ENCODE peak calls at places on chromosome 9, in four cellular contexts. V, D, X and Y are unnamed samples.

GRCh38 chr9:126304207-126304945 is 22.3 kb upstream of the MVB12B start:
- DNase-seq in V (no peak), D (no peak), X (no peak), Y (no peak)

GRCh38 chr9:81894891-81895290 is 33.3 kb upstream of the SPATA31D4 start:
- DNase-seq in V (no peak), D (no peak), X (no peak), Y (peak)

GRCh38 chr9:29285818-29286217 is 1712.5 kb upstream of the C9orf72 start:
- DNase-seq in V (peak), D (no peak), X (no peak), Y (peak)

GRCh38 chr9:124295097-124295794 is 37.5 kb downstream of the NEK6 start:
- DNase-seq in V (no peak), D (no peak), X (no peak), Y (no peak)

GRCh38 chr9:81113408-81114124 is 575.8 kb downstream of the TLE1 start:
- DNase-seq in V (peak), D (no peak), X (no peak), Y (no peak)

GRCh38 chr9:35649431-35650340 is 1.0 kb downstream of the SIT1 start:
- DNase-seq in V (peak), D (no peak), X (no peak), Y (no peak)

GRCh38 chr9:89996717-89997116 is 391.9 kb downstream of the GADD45G start:
- DNase-seq in V (no peak), D (no peak), X (no peak), Y (peak)

GRCh38 chr9:100098241-100098886 is 436 bp downstream of the ERP44 start:
- DNase-seq in V (peak), D (peak), X (no peak), Y (peak)

GRCh38 chr9:116204252-116204882 is 50.8 kb downstream of the PAPPA start:
- DNase-seq in V (no peak), D (no peak), X (no peak), Y (no peak)

GRCh38 chr9:35852876-35853865 is 17.0 kb downstream of the OR13J1 start:
- DNase-seq in V (no peak), D (no peak), X (no peak), Y (no peak)

GRCh38 chr9:97554566-97555075 is 53.2 kb downstream of the TMOD1 start:
- DNase-seq in V (no peak), D (no peak), X (no peak), Y (no peak)

GRCh38 chr9:81566074-81566698 is 123.2 kb downstream of the TLE1 start:
- DNase-seq in V (no peak), D (no peak), X (no peak), Y (no peak)

GRCh38 chr9:93818795-93819472 is 136.2 kb downstream of the BARX1 start:
- DNase-seq in V (no peak), D (no peak), X (no peak), Y (no peak)

GRCh38 chr9:20558609-20559016 is 63.7 kb downstream of the MLLT3 start:
- DNase-seq in V (peak), D (peak), X (peak), Y (peak)

GRCh38 chr9:114282507-114282906 is 40.4 kb upstream of the ORM1 start:
- DNase-seq in V (no peak), D (peak), X (no peak), Y (peak)
- TF ChIP-seq CTCF in V (no peak), D (no peak), X (no peak), Y (no peak)

GRCh38 chr9:8115570-8115969 is 316.0 kb upstream of the DMAC1 start:
- DNase-seq in V (peak), D (no peak), X (no peak), Y (no peak)

GRCh38 chr9:8114826-8115225 is 315.2 kb upstream of the DMAC1 start:
- DNase-seq in V (no peak), D (no peak), X (no peak), Y (no peak)
- TF ChIP-seq CTCF in V (no peak), D (no peak), X (no peak), Y (no peak)

GRCh38 chr9:110140276-110140675 is 67.7 kb downstream of the C9orf152 start:
- DNase-seq in V (no peak), D (no peak), X (no peak), Y (peak)
- TF ChIP-seq CTCF in V (no peak), D (peak), X (no peak), Y (no peak)

DNA sequence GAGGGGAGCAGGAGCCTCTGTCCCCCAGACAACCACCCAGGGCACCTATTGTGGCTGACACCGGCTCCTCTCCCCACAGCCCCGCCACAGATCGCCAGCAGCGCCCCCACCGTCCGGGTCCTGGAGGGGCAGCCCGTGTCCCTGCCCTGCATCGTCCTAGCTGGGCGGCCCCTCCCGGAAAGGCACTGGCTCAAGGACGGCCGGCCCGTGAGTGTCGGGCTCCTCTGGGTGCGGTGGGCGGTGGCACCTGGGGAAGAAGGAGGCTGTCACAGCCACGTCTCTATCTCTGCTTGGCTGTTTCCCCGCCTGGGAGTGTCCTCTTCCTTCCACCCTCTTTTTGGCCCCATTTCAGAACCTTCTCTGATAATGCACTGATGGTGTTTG is 55.1 kb downstream of the HMCN2 start:
- DNase-seq in V (no peak), D (no peak), X (no peak), Y (peak)
- TF ChIP-seq CTCF in V (peak), D (peak), X (peak), Y (no peak)

DNA sequence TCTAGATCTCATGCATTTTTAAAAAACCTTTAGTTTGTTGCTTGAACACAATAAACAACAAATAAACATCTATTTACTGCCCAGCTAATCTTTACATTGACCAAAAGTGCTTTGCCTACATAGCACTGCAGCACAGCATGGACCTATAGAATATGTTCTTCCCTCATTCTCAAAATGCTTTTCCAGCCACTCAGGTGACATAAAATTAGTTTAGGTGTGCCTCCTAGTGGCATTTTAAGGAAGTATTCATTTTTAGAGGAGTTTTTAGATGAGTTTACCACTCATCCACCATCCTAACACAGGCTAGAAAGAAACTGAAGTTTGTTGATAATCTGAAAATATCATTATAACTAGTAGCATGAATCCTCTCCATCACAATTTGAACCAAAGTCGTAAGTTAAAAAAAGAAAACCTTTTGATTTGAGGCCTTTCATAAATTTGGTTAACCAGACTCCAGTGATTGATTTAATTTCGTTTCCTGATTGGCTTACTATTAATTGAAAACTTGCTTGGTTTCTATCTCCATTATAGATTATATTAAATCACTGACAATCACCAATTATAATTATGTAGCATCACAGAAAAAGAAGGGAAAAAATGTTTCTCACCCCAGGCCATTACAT is 12.6 kb downstream of the PLGRKT start:
- DNase-seq in V (peak), D (no peak), X (no peak), Y (peak)
- TF ChIP-seq CTCF in V (peak), D (peak), X (peak), Y (peak)